ENCODE peak calls at places on chromosomes 12 and 14, in five cellular contexts. E, P, C, W and N are unnamed samples.
A peak's percentile ranks its signal among the peaks of the same experiment; 100 is the strongest.

GRCh38 chr12:124007356-124007755 is 34.3 kb downstream of the ZNF664 start:
- DNase-seq in E (no peak), P (no peak), C (no peak), W (no peak), N (no peak)

GRCh38 chr12:111034148-111034910 is 114.0 kb upstream of the MYL2 start:
- DNase-seq in E (no peak), P (no peak), C (peak; percentile 45), W (no peak), N (no peak)

GRCh38 chr14:57833304-57833703 is 32.6 kb downstream of the SLC35F4 start:
- DNase-seq in E (peak; percentile 37), P (no peak), C (no peak), W (no peak), N (no peak)

GRCh38 chr12:123164710-123165261 is 13.9 kb upstream of the PITPNM2 start:
- DNase-seq in E (no peak), P (no peak), C (no peak), W (no peak), N (no peak)

GRCh38 chr14:72962829-72963312 is 36.6 kb downstream of the DCAF4 start:
- DNase-seq in E (no peak), P (no peak), C (no peak), W (no peak), N (no peak)

GRCh38 chr12:103884316-103884715 is 43.3 kb upstream of the NT5DC3 start:
- DNase-seq in E (no peak), P (no peak), C (no peak), W (peak; percentile 61), N (no peak)

GRCh38 chr12:18456344-18456743 is 195.0 kb downstream of the PIK3C2G start:
- DNase-seq in E (no peak), P (no peak), C (no peak), W (no peak), N (no peak)

GRCh38 chr12:116588390-116589028 is 29.3 kb downstream of the MAP1LC3B2 start:
- DNase-seq in E (no peak), P (no peak), C (no peak), W (no peak), N (no peak)

DNA sequence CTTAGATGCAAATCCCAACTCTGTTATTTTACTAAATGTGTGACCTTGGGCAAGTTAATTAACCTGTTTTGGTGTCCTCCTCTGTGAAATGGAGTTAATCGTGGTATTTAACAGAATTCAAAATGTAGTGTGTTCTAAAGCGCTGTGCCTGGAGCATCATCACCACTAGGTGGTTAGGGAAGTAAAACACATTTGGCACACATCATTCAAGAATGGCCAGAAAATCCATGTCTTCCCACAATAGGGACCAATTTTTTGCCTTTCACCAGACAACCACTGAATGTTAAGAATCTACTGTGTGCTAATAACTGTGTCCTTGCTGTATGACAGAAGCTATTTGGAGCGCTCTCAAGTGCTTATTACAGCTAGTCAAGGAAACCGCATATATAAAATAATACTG is 133.4 kb downstream of the MON2 start:
- DNase-seq in E (no peak), P (no peak), C (no peak), W (no peak), N (no peak)
- H3K4me3 ChIP-seq in E (no peak overlapping the region), P (no peak overlapping the region), C (no peak overlapping the region), W (no peak overlapping the region), N (no peak overlapping the region)

GRCh38 chr14:52267501-52268190 is at the start of gene PTGDR:
- DNase-seq in E (peak; percentile 43), P (peak; percentile 48), C (peak; percentile 89), W (peak; percentile 70), N (peak; percentile 64)

GRCh38 chr14:52268191-52269061 is 928 bp downstream of the PTGDR start:
- DNase-seq in E (peak; percentile 21), P (no peak), C (peak; percentile 84), W (peak; percentile 60), N (no peak)

GRCh38 chr14:52266179-52266578 is 1.3 kb upstream of the PTGDR start:
- DNase-seq in E (peak; percentile 57), P (no peak), C (no peak), W (no peak), N (no peak)

GRCh38 chr14:52265248-52265647 is 2.2 kb upstream of the PTGDR start:
- DNase-seq in E (no peak), P (no peak), C (no peak), W (no peak), N (no peak)

DNA sequence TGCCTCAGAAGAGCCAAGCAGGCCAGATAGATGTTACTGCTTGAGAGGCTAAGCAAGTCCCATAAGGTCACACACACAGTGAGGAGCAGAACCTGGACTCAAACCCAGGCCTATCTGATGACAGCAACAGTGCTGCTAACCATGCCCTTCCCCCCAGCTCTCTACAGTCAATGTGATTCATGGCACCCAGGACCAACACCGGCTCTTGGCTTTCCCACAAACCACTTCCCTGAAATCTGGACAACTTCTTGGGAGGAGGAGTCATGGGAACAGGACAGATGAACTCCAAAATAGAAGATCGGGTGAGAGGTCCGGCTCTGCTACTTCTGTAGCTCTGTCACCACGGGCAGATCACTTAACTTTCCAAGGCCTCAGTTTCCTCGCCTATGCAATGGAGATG is 716 bp upstream of the PTGDR start:
- DNase-seq in E (peak; percentile 31), P (no peak), C (no peak), W (no peak), N (no peak)
- H3K27me3 ChIP-seq in E (no peaks in the 10 kb centered on the region), P (peaks cover 38% of the 10 kb centered on the region), C (peaks cover 46% of the 10 kb centered on the region), W (no peaks in the 10 kb centered on the region), N (peaks cover 27% of the 10 kb centered on the region)

DNA sequence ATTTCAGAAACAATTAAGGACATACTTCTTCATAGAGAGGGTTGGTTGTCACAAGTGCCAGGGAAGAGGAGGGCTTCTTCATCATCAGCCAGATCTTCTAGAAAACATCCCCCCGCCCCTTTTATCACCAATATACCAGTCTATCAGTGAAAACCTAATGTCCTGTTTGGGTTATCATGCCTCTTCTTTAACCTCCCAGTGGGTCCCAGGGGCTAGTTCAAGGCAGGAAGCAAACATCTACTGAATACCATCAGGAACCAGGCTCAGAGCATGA is 13.3 kb upstream of the KRT86 start:
- DNase-seq in E (no peak), P (no peak), C (no peak), W (no peak), N (no peak)
- H3K4me3 ChIP-seq in E (no peak overlapping the region), P (no peak overlapping the region), C (no peak overlapping the region), W (no peak overlapping the region), N (no peak overlapping the region)

GRCh38 chr12:3492868-3493224 is 1.8 kb downstream of the PRMT8 start:
- DNase-seq in E (no peak), P (no peak), C (no peak), W (no peak), N (no peak)

GRCh38 chr12:3493225-3494049 is 2.4 kb downstream of the PRMT8 start:
- DNase-seq in E (no peak), P (peak; percentile 47), C (no peak), W (no peak), N (no peak)

GRCh38 chr12:3489057-3489456 is 1.9 kb upstream of the PRMT8 start:
- DNase-seq in E (no peak), P (no peak), C (no peak), W (no peak), N (no peak)

GRCh38 chr12:3491938-3492867 is 1.2 kb downstream of the PRMT8 start:
- DNase-seq in E (peak; percentile 33), P (peak; percentile 40), C (no peak), W (peak; percentile 54), N (peak; percentile 71)

GRCh38 chr12:3490848-3491382 is at the start of gene PRMT8:
- DNase-seq in E (no peak), P (no peak), C (no peak), W (no peak), N (no peak)
- H3K27me3 ChIP-seq in E (no peaks in the 10 kb centered on the region), P (peaks cover 89% of the 10 kb centered on the region), C (peaks cover 96% of the 10 kb centered on the region), W (peaks cover 10% of the 10 kb centered on the region), N (peaks cover 70% of the 10 kb centered on the region)

GRCh38 chr12:31002361-31002725 is 71.3 kb upstream of the DDX11 start:
- DNase-seq in E (no peak), P (no peak), C (peak; percentile 62), W (no peak), N (peak; percentile 29)

GRCh38 chr12:31005256-31005943 is 68.3 kb upstream of the DDX11 start:
- DNase-seq in E (no peak), P (no peak), C (peak; percentile 70), W (no peak), N (peak; percentile 52)

GRCh38 chr12:31002999-31003398 is 70.7 kb upstream of the DDX11 start:
- DNase-seq in E (no peak), P (no peak), C (peak; percentile 49), W (no peak), N (peak; percentile 25)

GRCh38 chr12:31004666-31005065 is 69.0 kb upstream of the DDX11 start:
- DNase-seq in E (no peak), P (no peak), C (peak; percentile 66), W (no peak), N (peak; percentile 55)

DNA sequence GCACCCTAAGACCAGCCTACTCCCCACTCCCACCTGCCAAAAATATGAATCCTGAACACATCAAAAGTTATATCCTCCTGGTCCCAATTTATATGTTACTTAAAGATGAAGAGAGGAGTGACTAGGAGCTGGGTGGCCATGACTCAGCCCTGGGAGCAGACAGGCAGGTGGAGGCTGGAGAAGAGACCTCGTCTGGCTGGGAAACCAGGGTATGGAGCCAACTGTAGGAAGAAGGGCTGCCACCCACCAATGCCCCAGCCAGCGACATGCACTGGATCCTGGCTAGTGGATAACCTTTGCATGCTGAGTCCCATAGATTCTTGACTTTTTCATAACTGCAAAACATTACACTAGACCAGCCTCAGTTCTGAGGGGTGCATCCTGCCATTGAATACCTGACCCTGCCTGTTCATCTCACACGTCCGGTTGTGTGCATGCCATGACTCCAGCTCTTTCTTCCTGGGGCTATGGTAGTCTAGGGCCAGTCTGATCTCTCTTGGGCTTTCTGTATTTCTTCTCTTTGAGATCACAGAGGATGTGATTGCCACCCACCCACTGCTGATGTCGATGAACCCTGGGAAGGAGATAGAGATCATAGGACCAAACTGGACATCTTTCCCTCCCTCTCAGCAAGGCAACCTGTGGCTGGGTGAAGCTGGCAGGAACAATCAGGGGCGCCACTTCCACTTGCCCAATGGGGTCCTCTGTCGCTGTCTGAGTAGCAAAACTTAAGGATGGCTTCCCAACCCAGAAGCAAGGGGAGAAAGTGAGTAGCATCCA is 69.6 kb upstream of the DDX11 start:
- DNase-seq in E (no peak), P (no peak), C (peak; percentile 39), W (no peak), N (peak; percentile 34)
- H3K4me3 ChIP-seq in E (no peak overlapping the region), P (no peak overlapping the region), C (peak overlapping the region; percentile 66), W (no peak overlapping the region), N (no peak overlapping the region)